ENCODE peak calls at places on chromosome 10, in four cellular contexts. F is K562, T is HepG2, C is SK-N-SH. M is an unnamed sample.

GRCh38 chr10:104067525-104067924 is 18.2 kb downstream of the COL17A1 start:
- DNase-seq in F (no peak), T (no peak), C (no peak), M (no peak)

GRCh38 chr10:49419005-49419404 is 23.1 kb upstream of the DRGX start:
- DNase-seq in F (no peak), T (peak; percentile 12), C (no peak), M (no peak)

GRCh38 chr10:22681783-22682183 is 32.6 kb downstream of the PIP4K2A start:
- DNase-seq in F (peak; percentile 55), T (peak; percentile 85), C (no peak), M (no peak)

GRCh38 chr10:65416094-65416493 is 1509.7 kb upstream of the LRRTM3 start:
- DNase-seq in F (no peak), T (no peak), C (no peak), M (no peak)

GRCh38 chr10:110959379-110960332 is 40.3 kb downstream of the SHOC2 start:
- DNase-seq in F (no peak), T (no peak), C (no peak), M (no peak)

GRCh38 chr10:22959950-22960349 is 32.1 kb downstream of the ARMC3 start:
- DNase-seq in F (no peak), T (peak; percentile 16), C (no peak), M (no peak)

GRCh38 chr10:56920586-56921250 is 559.7 kb upstream of the ZWINT start:
- DNase-seq in F (no peak), T (no peak), C (no peak), M (no peak)

GRCh38 chr10:125375210-125375609 is 214.8 kb upstream of the CTBP2 start:
- DNase-seq in F (no peak), T (no peak), C (no peak), M (no peak)

GRCh38 chr10:31278279-31278941 is 40.6 kb upstream of the ZEB1 start:
- DNase-seq in F (peak; percentile 44), T (no peak), C (no peak), M (no peak)

GRCh38 chr10:58972576-58973234 is 203.7 kb upstream of the PHYHIPL start:
- DNase-seq in F (no peak), T (no peak), C (peak; percentile 18), M (no peak)

GRCh38 chr10:10869592-10869991 is 148.1 kb upstream of the CELF2 start:
- DNase-seq in F (peak; percentile 18), T (no peak), C (no peak), M (peak; percentile 31)

GRCh38 chr10:68876246-68876918 is 24.7 kb upstream of the DDX50 start:
- DNase-seq in F (no peak), T (peak; percentile 96), C (no peak), M (no peak)

GRCh38 chr10:103829838-103830465 is 25.4 kb downstream of the SH3PXD2A start:
- DNase-seq in F (no peak), T (no peak), C (no peak), M (no peak)

GRCh38 chr10:30639946-30640786 is 10.6 kb upstream of the LYZL2 start:
- DNase-seq in F (peak; percentile 37), T (peak; percentile 53), C (peak; percentile 48), M (no peak)

GRCh38 chr10:87771871-87772500 is 46.0 kb downstream of the ATAD1 start:
- DNase-seq in F (peak; percentile 7), T (peak; percentile 19), C (peak; percentile 10), M (no peak)

GRCh38 chr10:55627526-55628170 is 733.4 kb downstream of the ZWINT start:
- DNase-seq in F (no peak), T (no peak), C (peak; percentile 52), M (no peak)

GRCh38 chr10:110460111-110460809 is 37.4 kb upstream of the DUSP5 start:
- DNase-seq in F (no peak), T (peak; percentile 32), C (peak; percentile 80), M (no peak)

GRCh38 chr10:6140141-6140841 is 51.5 kb downstream of the RBM17 start:
- DNase-seq in F (no peak), T (no peak), C (peak; percentile 31), M (no peak)

GRCh38 chr10:64039208-64039607 is 518.0 kb downstream of the REEP3 start:
- DNase-seq in F (no peak), T (no peak), C (no peak), M (peak; percentile 20)

GRCh38 chr10:4780782-4781181 is 45.2 kb upstream of the AKR1E2 start:
- DNase-seq in F (no peak), T (no peak), C (peak; percentile 21), M (no peak)

GRCh38 chr10:16794005-16794404 is 23.2 kb downstream of the RSU1 start:
- DNase-seq in F (no peak), T (no peak), C (no peak), M (no peak)

GRCh38 chr10:33010132-33011037 is 52.4 kb upstream of the ITGB1 start:
- DNase-seq in F (no peak), T (peak; percentile 34), C (peak; percentile 46), M (no peak)

GRCh38 chr10:48464871-48465736 is 139.8 kb downstream of the ARHGAP22 start:
- DNase-seq in F (no peak), T (no peak), C (peak; percentile 50), M (no peak)

GRCh38 chr10:63516207-63516606 is 5.0 kb upstream of the REEP3 start:
- DNase-seq in F (no peak), T (no peak), C (no peak), M (no peak)

GRCh38 chr10:36606234-36606839 is 519.1 kb upstream of the ANKRD30A start:
- DNase-seq in F (no peak), T (no peak), C (no peak), M (no peak)

GRCh38 chr10:3173173-3173878 is 744 bp upstream of the PITRM1 start:
- DNase-seq in F (peak; percentile 94), T (no peak), C (no peak), M (no peak)

GRCh38 chr10:119776536-119776935 is 50.7 kb downstream of the INPP5F start:
- DNase-seq in F (no peak), T (peak; percentile 10), C (no peak), M (no peak)

GRCh38 chr10:79983286-79983909 is 34.5 kb upstream of the SFTPD start:
- DNase-seq in F (no peak), T (no peak), C (no peak), M (no peak)

GRCh38 chr10:20879136-20879535 is 18.0 kb downstream of the NEBL start:
- DNase-seq in F (no peak), T (no peak), C (no peak), M (no peak)

GRCh38 chr10:133358162-133358919 is 522 bp upstream of the FUOM start:
- DNase-seq in F (no peak), T (no peak), C (peak; percentile 38), M (no peak)

GRCh38 chr10:10164845-10165244 is 852.8 kb upstream of the CELF2 start:
- DNase-seq in F (no peak), T (no peak), C (no peak), M (no peak)

DNA sequence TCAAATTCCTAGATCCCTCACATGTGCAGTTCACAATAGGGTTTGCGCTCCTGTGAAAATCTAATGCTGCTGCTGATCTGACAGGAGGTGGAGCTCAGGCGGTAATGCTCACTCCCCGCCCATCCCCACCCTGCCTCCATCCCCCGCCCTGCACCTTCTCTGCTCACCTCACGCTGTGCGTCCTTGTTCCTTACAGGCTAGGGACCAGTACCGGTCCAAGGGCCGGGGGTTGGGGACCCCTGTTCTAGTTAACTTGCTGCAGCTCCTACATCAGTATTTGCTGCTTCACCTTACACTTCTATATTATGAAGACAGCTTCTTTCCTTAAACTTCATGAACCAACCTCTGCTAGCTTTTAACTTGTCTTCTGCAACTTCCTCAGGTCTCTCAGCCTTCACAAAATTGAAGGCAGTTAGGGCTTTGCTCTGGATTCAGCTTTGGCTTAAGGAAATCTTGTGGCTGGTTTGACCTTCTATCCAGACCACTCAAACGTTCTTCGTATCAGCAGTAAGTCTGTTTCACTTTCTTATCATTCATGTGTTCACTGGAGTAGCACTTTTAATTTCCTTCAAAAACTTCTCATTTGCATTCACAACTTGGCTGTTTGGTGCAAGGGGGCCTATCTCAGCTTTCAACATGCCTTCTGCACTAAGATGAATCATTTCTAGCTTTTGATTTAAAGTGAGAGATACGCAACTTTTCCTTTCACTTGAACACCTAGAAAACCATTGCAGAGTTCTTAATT is 1.7 kb upstream of the TNKS2 start:
- DNase-seq in F (peak; percentile 35), T (peak; percentile 4), C (no peak), M (peak; percentile 64)
- TF ChIP-seq FOXM1 in F (no peak), T (no peak), C (no peak), M (peak; percentile 37)

GRCh38 chr10:130337696-130338587 is 201.8 kb downstream of the GLRX3 start:
- DNase-seq in F (no peak), T (no peak), C (no peak), M (no peak)

GRCh38 chr10:130335336-130335735 is 199.1 kb downstream of the GLRX3 start:
- DNase-seq in F (no peak), T (no peak), C (no peak), M (no peak)

GRCh38 chr10:130337305-130337640 is 201.1 kb downstream of the GLRX3 start:
- DNase-seq in F (no peak), T (no peak), C (no peak), M (no peak)

GRCh38 chr10:130338588-130339070 is 202.4 kb downstream of the GLRX3 start:
- DNase-seq in F (no peak), T (no peak), C (no peak), M (no peak)

DNA sequence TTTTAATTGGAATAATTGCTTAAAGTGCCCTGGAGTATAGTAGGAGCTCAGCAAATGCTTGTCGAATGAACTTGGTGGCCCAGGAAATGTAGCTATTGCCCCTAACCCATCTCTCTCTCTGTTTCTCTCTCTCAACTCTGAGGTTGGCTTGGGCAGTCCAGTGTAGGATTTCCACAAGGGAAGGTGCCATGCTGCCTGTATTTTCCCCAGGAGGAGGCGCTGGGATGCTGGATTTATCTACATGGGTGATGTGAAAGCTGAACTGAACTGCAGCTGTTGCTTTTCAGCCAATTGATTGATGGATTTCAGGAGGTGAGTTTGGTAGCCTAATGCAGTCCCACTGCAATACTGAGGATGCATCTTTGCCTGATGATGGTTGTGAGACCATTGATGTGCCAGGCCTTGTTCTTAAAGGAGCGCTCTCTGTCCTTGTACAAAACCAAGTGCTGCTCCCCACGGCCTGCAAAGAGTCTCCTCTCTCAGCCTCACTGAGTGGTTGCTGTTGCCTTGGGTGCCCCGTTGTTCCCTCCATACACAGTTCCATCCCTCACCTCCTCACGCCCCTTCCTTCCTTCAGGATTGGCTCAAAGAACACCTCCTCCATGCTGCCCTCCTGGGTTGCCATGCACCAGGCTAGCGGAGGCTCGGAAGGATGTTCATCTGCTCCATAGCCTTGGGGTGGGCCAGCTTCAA is 200.6 kb downstream of the GLRX3 start:
- DNase-seq in F (no peak), T (no peak), C (peak; percentile 55), M (no peak)
- TF ChIP-seq JUND in F (no peak), T (no peak), C (no peak), M (no peak)

GRCh38 chr10:95429639-95430038 is 131.5 kb downstream of the SORBS1 start:
- DNase-seq in F (no peak), T (no peak), C (no peak), M (no peak)
- TF ChIP-seq FOXM1 in F (no peak), T (no peak), C (no peak), M (no peak)

GRCh38 chr10:72834183-72834825 is 59.2 kb upstream of the OIT3 start:
- DNase-seq in F (peak; percentile 57), T (peak; percentile 53), C (peak; percentile 57), M (peak; percentile 28)
- TF ChIP-seq JUND in F (peak; percentile 5), T (no peak), C (no peak), M (no peak)

GRCh38 chr10:43407148-43407575 is 1.8 kb downstream of the HNRNPF start:
- DNase-seq in F (peak; percentile 69), T (no peak), C (peak; percentile 72), M (no peak)
- TF ChIP-seq FOXM1 in F (no peak), T (no peak), C (no peak), M (no peak)

M was measured in GM12878.